ENCODE peak calls at places on chromosomes 7 and 10, in six cellular contexts. One of them, this sample, is unnamed. For H3K9me2, the result is how much of the 10 kb centered on the place peaks cover.

GRCh38 chr7:98360221-98361124 is 40.4 kb downstream of the BAIAP2L1 start:
- DNase-seq in PC-3: no peak
- DNase-seq in HCT116: no peak
- DNase-seq in MM.1S: no peak
- DNase-seq in SK-N-SH: no peak
- DNase-seq in Karpas-422: no peak
- DNase-seq in this sample: no peak

GRCh38 chr10:91758303-91759146 is 39.7 kb upstream of the TNKS2 start:
- DNase-seq in HCT116: peak
- DNase-seq in Karpas-422: peak
- DNase-seq in PC-3: peak
- DNase-seq in MM.1S: peak
- DNase-seq in SK-N-SH: peak
- DNase-seq in this sample: peak

GRCh38 chr7:80298201-80298600 is 163.6 kb downstream of the GNAI1 start:
- DNase-seq in MM.1S: no peak
- DNase-seq in Karpas-422: no peak
- DNase-seq in PC-3: no peak
- DNase-seq in HCT116: no peak
- DNase-seq in SK-N-SH: no peak
- DNase-seq in this sample: peak

GRCh38 chr7:43823941-43824340 is 45.4 kb downstream of the MRPS24 start:
- DNase-seq in PC-3: no peak
- DNase-seq in SK-N-SH: no peak
- DNase-seq in HCT116: no peak
- DNase-seq in Karpas-422: no peak
- DNase-seq in MM.1S: no peak
- DNase-seq in this sample: no peak

GRCh38 chr7:140512317-140513000 is 33.2 kb upstream of the MKRN1 start:
- DNase-seq in PC-3: peak
- DNase-seq in SK-N-SH: peak
- DNase-seq in MM.1S: no peak
- DNase-seq in HCT116: peak
- DNase-seq in Karpas-422: no peak
- DNase-seq in this sample: peak

GRCh38 chr10:60942604-60943269 is 1.2 kb downstream of the RHOBTB1 start:
- DNase-seq in MM.1S: no peak
- DNase-seq in SK-N-SH: peak
- DNase-seq in HCT116: no peak
- DNase-seq in PC-3: peak
- DNase-seq in Karpas-422: no peak
- DNase-seq in this sample: peak

GRCh38 chr7:80659120-80660055 is 20.9 kb downstream of the CD36 start:
- DNase-seq in Karpas-422: peak
- DNase-seq in HCT116: peak
- DNase-seq in MM.1S: peak
- DNase-seq in PC-3: peak
- DNase-seq in SK-N-SH: peak
- DNase-seq in this sample: peak

GRCh38 chr10:484925-485661 is 204.4 kb downstream of the DIP2C start:
- DNase-seq in HCT116: no peak
- DNase-seq in PC-3: peak
- DNase-seq in Karpas-422: no peak
- DNase-seq in MM.1S: peak
- DNase-seq in SK-N-SH: no peak
- DNase-seq in this sample: peak

GRCh38 chr10:32346551-32347362 is at the start of gene EPC1:
- DNase-seq in SK-N-SH: peak
- DNase-seq in HCT116: peak
- DNase-seq in MM.1S: peak
- DNase-seq in PC-3: peak
- DNase-seq in Karpas-422: peak
- DNase-seq in this sample: peak

GRCh38 chr7:149855368-149856305 is 17.5 kb downstream of the ZNF862 start:
- DNase-seq in PC-3: peak
- DNase-seq in Karpas-422: no peak
- DNase-seq in SK-N-SH: no peak
- DNase-seq in MM.1S: no peak
- DNase-seq in HCT116: peak
- DNase-seq in this sample: peak

GRCh38 chr7:43037531-43037930 is 74.9 kb upstream of the HECW1 start:
- DNase-seq in HCT116: no peak
- DNase-seq in Karpas-422: no peak
- DNase-seq in SK-N-SH: no peak
- DNase-seq in MM.1S: no peak
- DNase-seq in PC-3: no peak
- DNase-seq in this sample: peak

GRCh38 chr7:128020161-128020560 is 11.1 kb downstream of the LRRC4 start:
- DNase-seq in MM.1S: no peak
- DNase-seq in PC-3: no peak
- DNase-seq in SK-N-SH: peak
- DNase-seq in Karpas-422: peak
- DNase-seq in HCT116: peak
- DNase-seq in this sample: peak

GRCh38 chr7:91128574-91129348 is 135.5 kb upstream of the FZD1 start:
- DNase-seq in SK-N-SH: no peak
- DNase-seq in PC-3: no peak
- DNase-seq in HCT116: no peak
- DNase-seq in Karpas-422: no peak
- DNase-seq in MM.1S: no peak
- DNase-seq in this sample: no peak

GRCh38 chr10:74044419-74044818 is 46.5 kb downstream of the VCL start:
- DNase-seq in SK-N-SH: no peak
- DNase-seq in Karpas-422: no peak
- DNase-seq in PC-3: no peak
- DNase-seq in HCT116: no peak
- DNase-seq in MM.1S: no peak
- DNase-seq in this sample: no peak

GRCh38 chr7:152553671-152554317 is 118.0 kb upstream of the KMT2C start:
- DNase-seq in MM.1S: no peak
- DNase-seq in SK-N-SH: no peak
- DNase-seq in PC-3: no peak
- DNase-seq in HCT116: no peak
- DNase-seq in Karpas-422: no peak
- DNase-seq in this sample: no peak

DNA sequence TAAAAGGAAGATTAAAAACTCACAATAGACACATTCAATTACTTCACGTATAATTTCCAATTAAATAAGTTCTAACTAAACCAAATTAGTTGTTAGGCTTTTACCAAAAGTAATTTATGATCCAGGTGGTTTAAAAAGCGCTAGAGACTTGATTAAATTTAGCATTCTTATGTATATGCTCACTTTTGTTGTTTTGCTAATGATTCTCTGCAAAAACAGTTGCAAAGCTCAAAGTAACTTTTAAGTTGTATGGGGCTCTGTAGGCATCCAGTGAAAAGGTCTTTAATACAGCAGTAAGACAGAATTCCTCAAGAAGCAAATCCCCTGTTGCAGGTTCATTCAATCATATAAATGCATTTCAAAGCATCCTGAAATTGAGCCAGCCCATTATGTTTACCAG is 15.6 kb upstream of the PNPLA8 start:
- DNase-seq in Karpas-422: no peak
- DNase-seq in PC-3: no peak
- DNase-seq in SK-N-SH: no peak
- DNase-seq in HCT116: no peak
- DNase-seq in MM.1S: no peak
- DNase-seq in this sample: no peak
- H3K9ac ChIP-seq in Karpas-422: no peak
- H3K9ac ChIP-seq in PC-3: no peak
- H3K9ac ChIP-seq in SK-N-SH: no peak
- H3K9ac ChIP-seq in HCT116: no peak
- H3K9ac ChIP-seq in MM.1S: no peak
- H3K9ac ChIP-seq in this sample: no peak

GRCh38 chr7:54712777-54713176 is 46.2 kb downstream of the SEC61G start:
- DNase-seq in PC-3: no peak
- DNase-seq in SK-N-SH: no peak
- DNase-seq in HCT116: no peak
- DNase-seq in Karpas-422: no peak
- DNase-seq in MM.1S: no peak
- DNase-seq in this sample: no peak
- H3K9me2 ChIP-seq in PC-3: under half
- H3K9me2 ChIP-seq in SK-N-SH: under half
- H3K9me2 ChIP-seq in HCT116: under half
- H3K9me2 ChIP-seq in Karpas-422: under half
- H3K9me2 ChIP-seq in MM.1S: under half
- H3K9me2 ChIP-seq in this sample: under half

GRCh38 chr10:72784551-72785421 is 92.8 kb downstream of the MCU start:
- DNase-seq in MM.1S: no peak
- DNase-seq in SK-N-SH: no peak
- DNase-seq in PC-3: peak
- DNase-seq in HCT116: peak
- DNase-seq in Karpas-422: no peak
- DNase-seq in this sample: peak
- H3K9ac ChIP-seq in MM.1S: no peak
- H3K9ac ChIP-seq in SK-N-SH: no peak
- H3K9ac ChIP-seq in PC-3: no peak
- H3K9ac ChIP-seq in HCT116: peak
- H3K9ac ChIP-seq in Karpas-422: no peak
- H3K9ac ChIP-seq in this sample: no peak

GRCh38 chr10:120999868-121000267 is 148.7 kb downstream of the WDR11 start:
- DNase-seq in Karpas-422: peak
- DNase-seq in SK-N-SH: no peak
- DNase-seq in MM.1S: no peak
- DNase-seq in PC-3: no peak
- DNase-seq in HCT116: no peak
- DNase-seq in this sample: no peak
- H3K9me2 ChIP-seq in Karpas-422: under half
- H3K9me2 ChIP-seq in SK-N-SH: under half
- H3K9me2 ChIP-seq in MM.1S: under half
- H3K9me2 ChIP-seq in PC-3: under half
- H3K9me2 ChIP-seq in HCT116: under half
- H3K9me2 ChIP-seq in this sample: under half

GRCh38 chr10:76884673-76885275 is 752.8 kb downstream of the KCNMA1 start:
- DNase-seq in MM.1S: no peak
- DNase-seq in HCT116: no peak
- DNase-seq in SK-N-SH: no peak
- DNase-seq in PC-3: no peak
- DNase-seq in Karpas-422: no peak
- DNase-seq in this sample: no peak

GRCh38 chr10:76881477-76882220 is 756.0 kb downstream of the KCNMA1 start:
- DNase-seq in PC-3: no peak
- DNase-seq in MM.1S: peak
- DNase-seq in Karpas-422: no peak
- DNase-seq in HCT116: no peak
- DNase-seq in SK-N-SH: no peak
- DNase-seq in this sample: peak

GRCh38 chr10:76885815-76886214 is 751.8 kb downstream of the KCNMA1 start:
- DNase-seq in MM.1S: no peak
- DNase-seq in Karpas-422: no peak
- DNase-seq in PC-3: no peak
- DNase-seq in SK-N-SH: no peak
- DNase-seq in HCT116: no peak
- DNase-seq in this sample: peak

GRCh38 chr10:76882245-76882644 is 755.4 kb downstream of the KCNMA1 start:
- DNase-seq in PC-3: no peak
- DNase-seq in Karpas-422: no peak
- DNase-seq in HCT116: no peak
- DNase-seq in MM.1S: peak
- DNase-seq in SK-N-SH: no peak
- DNase-seq in this sample: no peak

DNA sequence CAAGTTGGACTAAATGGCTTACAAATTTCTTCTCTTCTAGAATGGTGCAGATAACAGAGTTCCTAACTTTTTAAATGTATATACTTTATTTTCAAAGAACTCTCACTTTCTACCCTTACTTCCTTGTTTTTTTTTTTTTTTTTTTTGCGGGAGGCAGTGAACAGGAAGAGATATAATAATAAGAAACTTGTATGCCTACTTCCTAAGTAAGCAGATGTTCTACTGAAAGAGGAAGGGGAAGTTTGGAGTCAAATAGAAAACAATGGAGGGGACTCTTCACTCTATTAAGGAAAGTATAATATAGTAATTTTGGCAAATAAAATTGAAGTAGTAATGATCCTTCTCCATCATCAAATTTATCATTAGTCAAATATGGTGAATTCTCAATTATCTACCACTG is 754.0 kb downstream of the KCNMA1 start:
- DNase-seq in SK-N-SH: no peak
- DNase-seq in MM.1S: no peak
- DNase-seq in PC-3: no peak
- DNase-seq in HCT116: no peak
- DNase-seq in Karpas-422: no peak
- DNase-seq in this sample: no peak
- H3K9ac ChIP-seq in SK-N-SH: no peak
- H3K9ac ChIP-seq in MM.1S: no peak
- H3K9ac ChIP-seq in PC-3: no peak
- H3K9ac ChIP-seq in HCT116: no peak
- H3K9ac ChIP-seq in Karpas-422: no peak
- H3K9ac ChIP-seq in this sample: no peak

GRCh38 chr7:131898418-131898817 is 342.0 kb upstream of the PODXL start:
- DNase-seq in SK-N-SH: no peak
- DNase-seq in HCT116: no peak
- DNase-seq in MM.1S: no peak
- DNase-seq in PC-3: peak
- DNase-seq in Karpas-422: no peak
- DNase-seq in this sample: peak

GRCh38 chr7:131899271-131900030 is 343.0 kb upstream of the PODXL start:
- DNase-seq in HCT116: no peak
- DNase-seq in PC-3: no peak
- DNase-seq in Karpas-422: no peak
- DNase-seq in MM.1S: no peak
- DNase-seq in SK-N-SH: no peak
- DNase-seq in this sample: peak

GRCh38 chr7:131896189-131896855 is 339.9 kb upstream of the PODXL start:
- DNase-seq in HCT116: no peak
- DNase-seq in SK-N-SH: no peak
- DNase-seq in PC-3: no peak
- DNase-seq in Karpas-422: no peak
- DNase-seq in MM.1S: no peak
- DNase-seq in this sample: no peak

GRCh38 chr7:131897016-131897789 is 340.8 kb upstream of the PODXL start:
- DNase-seq in HCT116: peak
- DNase-seq in PC-3: peak
- DNase-seq in MM.1S: no peak
- DNase-seq in SK-N-SH: peak
- DNase-seq in Karpas-422: no peak
- DNase-seq in this sample: peak

GRCh38 chr7:131897790-131898165 is 341.4 kb upstream of the PODXL start:
- DNase-seq in SK-N-SH: no peak
- DNase-seq in HCT116: no peak
- DNase-seq in MM.1S: no peak
- DNase-seq in PC-3: no peak
- DNase-seq in Karpas-422: no peak
- DNase-seq in this sample: no peak
- H3K9me2 ChIP-seq in SK-N-SH: under half
- H3K9me2 ChIP-seq in HCT116: under half
- H3K9me2 ChIP-seq in MM.1S: under half
- H3K9me2 ChIP-seq in PC-3: under half
- H3K9me2 ChIP-seq in Karpas-422: under half
- H3K9me2 ChIP-seq in this sample: under half

This sample was measured in GM23248.